ENCODE peak calls at places on chromosomes 7 and 10, in five cellular contexts. One of them, this sample, is unnamed.

GRCh38 chr10:24207781-24208611 is 942 bp upstream of the KIAA1217 start:
- DNase-seq in skeletal muscle cell: no peak
- DNase-seq in naive thymus-derived CD8-positive, alpha-beta T cell: no peak
- DNase-seq in activated CD4-positive, alpha-beta memory T cell treated with anti-CD3 and anti-CD28 coated beads, Interleukin-2, amount 10 ng/mL, durations not matched to agents 7 days and 5 days: no peak
- DNase-seq in activated gamma-delta T cell treated with Interleukin-2 at 50 U/mL for 16 hours: no peak
- DNase-seq in this sample: no peak

GRCh38 chr7:150378115-150378852 is 846 bp upstream of the ZNF775 start:
- DNase-seq in skeletal muscle cell: no peak
- DNase-seq in naive thymus-derived CD8-positive, alpha-beta T cell: no peak
- DNase-seq in activated CD4-positive, alpha-beta memory T cell treated with anti-CD3 and anti-CD28 coated beads, Interleukin-2, amount 10 ng/mL, durations not matched to agents 7 days and 5 days: peak
- DNase-seq in activated gamma-delta T cell treated with Interleukin-2 at 50 U/mL for 16 hours: peak
- DNase-seq in this sample: peak

GRCh38 chr10:110368556-110368955 is 63.8 kb upstream of the SMNDC1 start:
- DNase-seq in skeletal muscle cell: no peak
- DNase-seq in naive thymus-derived CD8-positive, alpha-beta T cell: no peak
- DNase-seq in activated CD4-positive, alpha-beta memory T cell treated with anti-CD3 and anti-CD28 coated beads, Interleukin-2, amount 10 ng/mL, durations not matched to agents 7 days and 5 days: no peak
- DNase-seq in activated gamma-delta T cell treated with Interleukin-2 at 50 U/mL for 16 hours: no peak
- DNase-seq in this sample: no peak

GRCh38 chr7:22238354-22239311 is 118.3 kb downstream of the RAPGEF5 start:
- DNase-seq in skeletal muscle cell: peak
- DNase-seq in naive thymus-derived CD8-positive, alpha-beta T cell: no peak
- DNase-seq in activated CD4-positive, alpha-beta memory T cell treated with anti-CD3 and anti-CD28 coated beads, Interleukin-2, amount 10 ng/mL, durations not matched to agents 7 days and 5 days: no peak
- DNase-seq in activated gamma-delta T cell treated with Interleukin-2 at 50 U/mL for 16 hours: no peak
- DNase-seq in this sample: no peak

GRCh38 chr7:2771274-2771711 is 72.8 kb downstream of the GNA12 start:
- DNase-seq in skeletal muscle cell: no peak
- DNase-seq in naive thymus-derived CD8-positive, alpha-beta T cell: no peak
- DNase-seq in activated CD4-positive, alpha-beta memory T cell treated with anti-CD3 and anti-CD28 coated beads, Interleukin-2, amount 10 ng/mL, durations not matched to agents 7 days and 5 days: no peak
- DNase-seq in activated gamma-delta T cell treated with Interleukin-2 at 50 U/mL for 16 hours: no peak
- DNase-seq in this sample: no peak

GRCh38 chr7:50497068-50497642 is 47.0 kb upstream of the FIGNL1 start:
- DNase-seq in skeletal muscle cell: no peak
- DNase-seq in naive thymus-derived CD8-positive, alpha-beta T cell: no peak
- DNase-seq in activated CD4-positive, alpha-beta memory T cell treated with anti-CD3 and anti-CD28 coated beads, Interleukin-2, amount 10 ng/mL, durations not matched to agents 7 days and 5 days: no peak
- DNase-seq in activated gamma-delta T cell treated with Interleukin-2 at 50 U/mL for 16 hours: no peak
- DNase-seq in this sample: no peak

GRCh38 chr10:46006219-46006618 is 24.2 kb downstream of the NCOA4 start:
- DNase-seq in skeletal muscle cell: no peak
- DNase-seq in naive thymus-derived CD8-positive, alpha-beta T cell: no peak
- DNase-seq in activated CD4-positive, alpha-beta memory T cell treated with anti-CD3 and anti-CD28 coated beads, Interleukin-2, amount 10 ng/mL, durations not matched to agents 7 days and 5 days: no peak
- DNase-seq in activated gamma-delta T cell treated with Interleukin-2 at 50 U/mL for 16 hours: no peak
- DNase-seq in this sample: no peak

GRCh38 chr10:119197921-119198320 is 9.4 kb upstream of the GRK5 start:
- DNase-seq in skeletal muscle cell: no peak
- DNase-seq in naive thymus-derived CD8-positive, alpha-beta T cell: no peak
- DNase-seq in activated CD4-positive, alpha-beta memory T cell treated with anti-CD3 and anti-CD28 coated beads, Interleukin-2, amount 10 ng/mL, durations not matched to agents 7 days and 5 days: no peak
- DNase-seq in activated gamma-delta T cell treated with Interleukin-2 at 50 U/mL for 16 hours: no peak
- DNase-seq in this sample: no peak

GRCh38 chr7:24722386-24723177 is 34.7 kb downstream of the GSDME start:
- DNase-seq in skeletal muscle cell: no peak
- DNase-seq in naive thymus-derived CD8-positive, alpha-beta T cell: no peak
- DNase-seq in activated CD4-positive, alpha-beta memory T cell treated with anti-CD3 and anti-CD28 coated beads, Interleukin-2, amount 10 ng/mL, durations not matched to agents 7 days and 5 days: peak
- DNase-seq in activated gamma-delta T cell treated with Interleukin-2 at 50 U/mL for 16 hours: no peak
- DNase-seq in this sample: no peak

GRCh38 chr10:80805343-80806020 is 267.8 kb downstream of the SH2D4B start:
- DNase-seq in skeletal muscle cell: no peak
- DNase-seq in naive thymus-derived CD8-positive, alpha-beta T cell: no peak
- DNase-seq in activated CD4-positive, alpha-beta memory T cell treated with anti-CD3 and anti-CD28 coated beads, Interleukin-2, amount 10 ng/mL, durations not matched to agents 7 days and 5 days: no peak
- DNase-seq in activated gamma-delta T cell treated with Interleukin-2 at 50 U/mL for 16 hours: no peak
- DNase-seq in this sample: no peak

GRCh38 chr7:132092106-132092505 is 484.2 kb downstream of the PLXNA4 start:
- DNase-seq in skeletal muscle cell: no peak
- DNase-seq in naive thymus-derived CD8-positive, alpha-beta T cell: no peak
- DNase-seq in activated CD4-positive, alpha-beta memory T cell treated with anti-CD3 and anti-CD28 coated beads, Interleukin-2, amount 10 ng/mL, durations not matched to agents 7 days and 5 days: no peak
- DNase-seq in activated gamma-delta T cell treated with Interleukin-2 at 50 U/mL for 16 hours: no peak
- DNase-seq in this sample: no peak

GRCh38 chr10:51896849-51897248 is 197.5 kb upstream of the CSTF2T start:
- DNase-seq in skeletal muscle cell: peak
- DNase-seq in naive thymus-derived CD8-positive, alpha-beta T cell: no peak
- DNase-seq in activated CD4-positive, alpha-beta memory T cell treated with anti-CD3 and anti-CD28 coated beads, Interleukin-2, amount 10 ng/mL, durations not matched to agents 7 days and 5 days: no peak
- DNase-seq in activated gamma-delta T cell treated with Interleukin-2 at 50 U/mL for 16 hours: no peak
- DNase-seq in this sample: peak

GRCh38 chr7:99380823-99381663 is 6.5 kb downstream of the ARPC1B start:
- DNase-seq in skeletal muscle cell: no peak
- DNase-seq in naive thymus-derived CD8-positive, alpha-beta T cell: peak
- DNase-seq in activated CD4-positive, alpha-beta memory T cell treated with anti-CD3 and anti-CD28 coated beads, Interleukin-2, amount 10 ng/mL, durations not matched to agents 7 days and 5 days: peak
- DNase-seq in activated gamma-delta T cell treated with Interleukin-2 at 50 U/mL for 16 hours: peak
- DNase-seq in this sample: no peak

GRCh38 chr7:97016392-97017196 is 8.0 kb downstream of the DLX5 start:
- DNase-seq in skeletal muscle cell: no peak
- DNase-seq in naive thymus-derived CD8-positive, alpha-beta T cell: no peak
- DNase-seq in activated CD4-positive, alpha-beta memory T cell treated with anti-CD3 and anti-CD28 coated beads, Interleukin-2, amount 10 ng/mL, durations not matched to agents 7 days and 5 days: no peak
- DNase-seq in activated gamma-delta T cell treated with Interleukin-2 at 50 U/mL for 16 hours: no peak
- DNase-seq in this sample: no peak

GRCh38 chr7:69256634-69257081 is 341.6 kb upstream of the AUTS2 start:
- DNase-seq in skeletal muscle cell: no peak
- DNase-seq in naive thymus-derived CD8-positive, alpha-beta T cell: no peak
- DNase-seq in activated CD4-positive, alpha-beta memory T cell treated with anti-CD3 and anti-CD28 coated beads, Interleukin-2, amount 10 ng/mL, durations not matched to agents 7 days and 5 days: no peak
- DNase-seq in activated gamma-delta T cell treated with Interleukin-2 at 50 U/mL for 16 hours: no peak
- DNase-seq in this sample: no peak

GRCh38 chr7:155974186-155974897 is 162.1 kb upstream of the SHH start:
- DNase-seq in skeletal muscle cell: no peak
- DNase-seq in naive thymus-derived CD8-positive, alpha-beta T cell: no peak
- DNase-seq in activated CD4-positive, alpha-beta memory T cell treated with anti-CD3 and anti-CD28 coated beads, Interleukin-2, amount 10 ng/mL, durations not matched to agents 7 days and 5 days: no peak
- DNase-seq in activated gamma-delta T cell treated with Interleukin-2 at 50 U/mL for 16 hours: no peak
- DNase-seq in this sample: no peak

GRCh38 chr7:22153427-22154106 is 203.4 kb downstream of the RAPGEF5 start:
- DNase-seq in skeletal muscle cell: no peak
- DNase-seq in naive thymus-derived CD8-positive, alpha-beta T cell: no peak
- DNase-seq in activated CD4-positive, alpha-beta memory T cell treated with anti-CD3 and anti-CD28 coated beads, Interleukin-2, amount 10 ng/mL, durations not matched to agents 7 days and 5 days: no peak
- DNase-seq in activated gamma-delta T cell treated with Interleukin-2 at 50 U/mL for 16 hours: no peak
- DNase-seq in this sample: no peak

GRCh38 chr10:95511314-95511713 is 49.9 kb downstream of the SORBS1 start:
- DNase-seq in skeletal muscle cell: no peak
- DNase-seq in naive thymus-derived CD8-positive, alpha-beta T cell: no peak
- DNase-seq in activated CD4-positive, alpha-beta memory T cell treated with anti-CD3 and anti-CD28 coated beads, Interleukin-2, amount 10 ng/mL, durations not matched to agents 7 days and 5 days: no peak
- DNase-seq in activated gamma-delta T cell treated with Interleukin-2 at 50 U/mL for 16 hours: no peak
- DNase-seq in this sample: no peak

GRCh38 chr7:149409889-149410288 is 51.0 kb downstream of the ZNF777 start:
- DNase-seq in skeletal muscle cell: no peak
- DNase-seq in naive thymus-derived CD8-positive, alpha-beta T cell: no peak
- DNase-seq in activated CD4-positive, alpha-beta memory T cell treated with anti-CD3 and anti-CD28 coated beads, Interleukin-2, amount 10 ng/mL, durations not matched to agents 7 days and 5 days: no peak
- DNase-seq in activated gamma-delta T cell treated with Interleukin-2 at 50 U/mL for 16 hours: no peak
- DNase-seq in this sample: no peak

GRCh38 chr10:7181416-7181815 is 229.4 kb downstream of the SFMBT2 start:
- DNase-seq in skeletal muscle cell: no peak
- DNase-seq in naive thymus-derived CD8-positive, alpha-beta T cell: no peak
- DNase-seq in activated CD4-positive, alpha-beta memory T cell treated with anti-CD3 and anti-CD28 coated beads, Interleukin-2, amount 10 ng/mL, durations not matched to agents 7 days and 5 days: no peak
- DNase-seq in activated gamma-delta T cell treated with Interleukin-2 at 50 U/mL for 16 hours: no peak
- DNase-seq in this sample: no peak

GRCh38 chr10:97726636-97727178 is 10.2 kb upstream of the ZFYVE27 start:
- DNase-seq in skeletal muscle cell: peak
- DNase-seq in naive thymus-derived CD8-positive, alpha-beta T cell: no peak
- DNase-seq in activated CD4-positive, alpha-beta memory T cell treated with anti-CD3 and anti-CD28 coated beads, Interleukin-2, amount 10 ng/mL, durations not matched to agents 7 days and 5 days: no peak
- DNase-seq in activated gamma-delta T cell treated with Interleukin-2 at 50 U/mL for 16 hours: no peak
- DNase-seq in this sample: no peak

GRCh38 chr7:32062150-32062549 is 8.1 kb downstream of the PDE1C start:
- DNase-seq in skeletal muscle cell: no peak
- DNase-seq in naive thymus-derived CD8-positive, alpha-beta T cell: no peak
- DNase-seq in activated CD4-positive, alpha-beta memory T cell treated with anti-CD3 and anti-CD28 coated beads, Interleukin-2, amount 10 ng/mL, durations not matched to agents 7 days and 5 days: no peak
- DNase-seq in activated gamma-delta T cell treated with Interleukin-2 at 50 U/mL for 16 hours: no peak
- DNase-seq in this sample: no peak

GRCh38 chr7:24573554-24574338 is 494 bp downstream of the PALS2 start:
- DNase-seq in skeletal muscle cell: no peak
- DNase-seq in naive thymus-derived CD8-positive, alpha-beta T cell: peak
- DNase-seq in activated CD4-positive, alpha-beta memory T cell treated with anti-CD3 and anti-CD28 coated beads, Interleukin-2, amount 10 ng/mL, durations not matched to agents 7 days and 5 days: peak
- DNase-seq in activated gamma-delta T cell treated with Interleukin-2 at 50 U/mL for 16 hours: peak
- DNase-seq in this sample: no peak

This sample was measured in brain pericyte.